ENCODE peak calls at places on chromosomes 6 and 20, in seven cellular contexts. F is cardiac muscle cell; Y is fibroblast of lung; Z is left ventricle myocardium inferior; X is adrenal gland; W is colonic mucosa; R is effector memory CD4-positive, alpha-beta T cell. U is an unnamed sample.

GRCh38 chr20:58349586-58349985 is 39.4 kb upstream of the VAPB start:
- DNase-seq in F (peak), Y (peak), Z (no peak), X (no peak), W (no peak), R (no peak), U (peak)

GRCh38 chr6:10529231-10529801 is 8.2 kb downstream of the GCNT2 start:
- DNase-seq in F (no peak), Y (peak), Z (no peak), X (no peak), W (no peak), R (no peak), U (no peak)

GRCh38 chr6:97412511-97412910 is 129.5 kb upstream of the MMS22L start:
- DNase-seq in F (no peak), Y (no peak), Z (no peak), X (no peak), W (no peak), R (no peak), U (no peak)

GRCh38 chr20:44001667-44002596 is 87.3 kb downstream of the TOX2 start:
- DNase-seq in F (no peak), Y (no peak), Z (no peak), X (peak), W (peak), R (no peak), U (no peak)

GRCh38 chr6:111712398-111712797 is 106.7 kb upstream of the TRAF3IP2 start:
- DNase-seq in F (peak), Y (peak), Z (no peak), X (no peak), W (no peak), R (no peak), U (no peak)

GRCh38 chr6:150314230-150315188 is 54.3 kb upstream of the IYD start:
- DNase-seq in F (no peak), Y (no peak), Z (no peak), X (no peak), W (no peak), R (no peak), U (no peak)

GRCh38 chr20:25049261-25050060 is 8.5 kb downstream of the ACSS1 start:
- DNase-seq in F (no peak), Y (no peak), Z (no peak), X (no peak), W (no peak), R (no peak), U (no peak)

GRCh38 chr6:78347191-78347916 is 520.0 kb upstream of the IRAK1BP1 start:
- DNase-seq in F (no peak), Y (peak), Z (no peak), X (peak), W (no peak), R (no peak), U (no peak)

GRCh38 chr6:127342946-127343752 is at the start of gene ECHDC1:
- DNase-seq in F (peak), Y (peak), Z (peak), X (peak), W (peak), R (peak), U (peak)

GRCh38 chr6:1971612-1972011 is 273.8 kb downstream of the GMDS start:
- DNase-seq in F (no peak), Y (no peak), Z (no peak), X (no peak), W (no peak), R (no peak), U (no peak)

GRCh38 chr6:125984311-125984710 is 2.0 kb upstream of the TRMT11 start:
- DNase-seq in F (peak), Y (peak), Z (no peak), X (no peak), W (no peak), R (no peak), U (no peak)

GRCh38 chr6:107599043-107599442 is 109.1 kb downstream of the SOBP start:
- DNase-seq in F (no peak), Y (no peak), Z (no peak), X (no peak), W (no peak), R (no peak), U (no peak)

GRCh38 chr20:13274311-13274965 is 53.4 kb downstream of the ISM1 start:
- DNase-seq in F (no peak), Y (no peak), Z (no peak), X (no peak), W (no peak), R (no peak), U (no peak)

GRCh38 chr20:48716086-48716485 is 111.7 kb downstream of the PREX1 start:
- DNase-seq in F (no peak), Y (no peak), Z (no peak), X (no peak), W (no peak), R (peak), U (no peak)

GRCh38 chr6:67748521-67748920 is 886.6 kb upstream of the ADGRB3 start:
- DNase-seq in F (no peak), Y (no peak), Z (no peak), X (no peak), W (no peak), R (no peak), U (no peak)

GRCh38 chr6:142872376-142872775 is 72.6 kb downstream of the HIVEP2 start:
- DNase-seq in F (peak), Y (peak), Z (no peak), X (no peak), W (peak), R (no peak), U (no peak)

GRCh38 chr20:36384022-36384619 is 78.0 kb downstream of the DLGAP4 start:
- DNase-seq in F (peak), Y (peak), Z (no peak), X (no peak), W (peak), R (no peak), U (peak)

GRCh38 chr6:35195120-35195780 is 18.5 kb upstream of the SCUBE3 start:
- DNase-seq in F (no peak), Y (no peak), Z (no peak), X (no peak), W (no peak), R (no peak), U (no peak)

GRCh38 chr6:33013608-33014007 is 4.2 kb upstream of the HLA-DOA start:
- DNase-seq in F (no peak), Y (no peak), Z (no peak), X (no peak), W (no peak), R (no peak), U (no peak)

DNA sequence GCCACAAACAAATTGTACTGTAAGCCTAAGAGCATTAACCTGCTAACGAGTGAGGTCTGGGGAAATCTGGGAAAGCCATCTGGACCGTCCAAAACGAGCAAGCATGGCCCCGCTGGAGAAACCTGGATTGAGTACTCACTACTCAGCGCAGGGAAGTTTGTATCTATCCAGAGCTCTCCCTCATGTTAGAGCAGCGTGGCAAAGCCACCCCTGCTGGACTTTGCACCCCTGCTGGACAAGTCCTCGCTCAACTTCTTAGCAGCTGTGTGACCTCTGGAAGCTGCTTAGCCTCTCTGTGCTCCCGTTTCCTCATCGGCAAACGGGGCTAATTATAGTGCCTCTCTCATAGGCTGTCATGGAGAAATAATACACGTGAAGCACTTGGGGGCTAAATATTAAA is 37.4 kb downstream of the PSMG4 start:
- DNase-seq in F (no peak), Y (no peak), Z (no peak), X (no peak), W (no peak), R (no peak), U (no peak)
- H3K27ac ChIP-seq in F (no peak), Y (no peak), Z (no peak), X (no peak), W (no peak), R (no peak), U (no peak)

DNA sequence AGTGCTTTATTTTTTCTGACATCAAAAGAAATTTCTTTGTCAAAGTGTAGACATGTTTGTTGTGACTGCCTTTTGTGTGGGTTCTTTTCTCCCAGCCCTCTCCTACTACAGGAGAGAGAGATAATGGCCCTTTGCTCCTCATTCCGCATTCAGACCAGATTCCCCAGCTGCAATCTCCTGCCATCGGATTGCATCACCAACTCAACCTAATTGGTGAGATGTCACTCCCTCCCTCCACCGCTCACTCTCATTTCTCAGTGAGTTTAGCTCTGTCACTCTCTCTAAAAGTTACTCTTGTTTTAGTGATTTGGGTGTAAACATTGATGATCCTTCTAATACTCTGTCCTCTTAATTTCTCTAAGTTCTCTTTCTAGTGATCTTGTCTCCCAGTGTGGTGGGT is 22.7 kb downstream of the UTRN start:
- DNase-seq in F (peak), Y (no peak), Z (no peak), X (no peak), W (no peak), R (no peak), U (no peak)
- H3K27ac ChIP-seq in F (no peak), Y (no peak), Z (no peak), X (no peak), W (no peak), R (no peak), U (no peak)

GRCh38 chr20:1332749-1333300 is 3.9 kb upstream of the SDCBP2 start:
- DNase-seq in F (no peak), Y (no peak), Z (no peak), X (peak), W (peak), R (no peak), U (no peak)

GRCh38 chr20:1328680-1329330 is at the start of gene SDCBP2:
- DNase-seq in F (no peak), Y (no peak), Z (no peak), X (peak), W (peak), R (no peak), U (no peak)

GRCh38 chr20:1331801-1332453 is 3.0 kb upstream of the SDCBP2 start:
- DNase-seq in F (no peak), Y (no peak), Z (no peak), X (peak), W (peak), R (no peak), U (peak)

GRCh38 chr20:1330075-1330830 is 1.3 kb upstream of the SDCBP2 start:
- DNase-seq in F (peak), Y (no peak), Z (peak), X (peak), W (peak), R (peak), U (no peak)

GRCh38 chr20:1331101-1331500 is 2.2 kb upstream of the SDCBP2 start:
- DNase-seq in F (no peak), Y (no peak), Z (no peak), X (peak), W (peak), R (no peak), U (no peak)
- H3K27ac ChIP-seq in F (no peak), Y (no peak), Z (peak), X (peak), W (no peak), R (peak), U (peak)

GRCh38 chr6:28947067-28947765 is 23.4 kb upstream of the TRIM27 start:
- DNase-seq in F (no peak), Y (no peak), Z (no peak), X (no peak), W (no peak), R (no peak), U (no peak)
- H3K27ac ChIP-seq in F (no peak), Y (no peak), Z (no peak), X (no peak), W (peak), R (no peak), U (no peak)

GRCh38 chr6:158233214-158233795 is 65.2 kb downstream of the GTF2H5 start:
- DNase-seq in F (no peak), Y (no peak), Z (no peak), X (no peak), W (peak), R (no peak), U (no peak)
- H3K27ac ChIP-seq in F (no peak), Y (no peak), Z (peak), X (peak), W (peak), R (peak), U (no peak)

DNA sequence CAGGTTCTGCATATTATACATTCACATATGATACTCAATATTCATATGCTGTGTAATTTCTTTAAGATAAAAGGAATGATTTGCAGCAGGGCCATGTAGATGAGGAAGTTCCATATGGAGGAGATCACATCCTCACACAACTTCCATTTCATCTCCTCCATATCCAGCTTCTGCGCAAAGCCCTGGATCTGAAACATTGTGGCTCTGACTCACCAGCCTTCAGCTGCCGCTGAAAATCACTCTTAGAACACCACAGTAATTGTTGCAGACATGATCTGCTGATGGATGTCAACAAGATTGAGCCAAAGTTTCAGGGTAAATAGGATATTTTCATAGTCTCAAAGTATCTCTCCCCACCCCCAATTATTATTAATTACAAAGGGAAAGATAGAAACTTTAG is 57.6 kb downstream of the PXDC1 start:
- DNase-seq in F (peak), Y (peak), Z (no peak), X (no peak), W (no peak), R (no peak), U (no peak)
- H3K27ac ChIP-seq in F (no peak), Y (no peak), Z (no peak), X (no peak), W (no peak), R (no peak), U (no peak)

DNA sequence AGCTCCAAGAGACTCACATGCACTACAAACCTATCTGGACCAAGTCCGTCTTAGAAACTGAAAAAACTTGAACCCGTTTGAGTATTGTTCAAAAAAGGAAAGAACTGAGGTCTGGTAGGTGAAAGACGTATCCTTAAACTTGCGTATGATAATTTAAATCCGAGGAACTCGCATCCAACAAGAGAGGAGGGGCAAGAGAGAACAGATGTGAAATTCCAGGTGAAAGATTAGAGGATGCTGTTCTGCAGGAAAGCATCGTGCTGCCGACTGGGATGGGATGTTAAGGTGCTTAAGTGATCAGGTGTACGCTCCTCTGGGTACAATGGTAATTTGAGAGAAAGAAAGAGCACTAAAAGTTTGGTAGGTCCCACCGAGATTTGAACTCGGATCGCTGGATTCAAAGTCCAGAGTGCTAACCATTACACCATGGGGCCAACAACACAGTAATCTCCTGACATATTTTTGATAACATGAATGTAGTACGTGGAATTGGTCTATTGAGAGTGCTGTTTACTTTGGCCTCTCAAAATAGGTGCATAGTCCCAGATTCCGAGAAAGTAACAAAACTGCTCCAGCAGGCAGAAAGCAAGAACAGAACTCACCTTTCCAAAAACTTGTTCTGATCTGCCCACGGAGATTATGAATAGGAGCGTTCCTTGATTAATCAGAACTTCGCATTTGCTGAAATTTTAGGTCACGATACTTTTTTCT is 53.5 kb upstream of the BTN3A2 start:
- DNase-seq in F (peak), Y (peak), Z (no peak), X (no peak), W (peak), R (peak), U (peak)
- H3K27ac ChIP-seq in F (no peak), Y (peak), Z (peak), X (peak), W (peak), R (peak), U (no peak)

GRCh38 chr6:137743493-137743892 is 123.6 kb upstream of the TNFAIP3 start:
- DNase-seq in F (no peak), Y (no peak), Z (no peak), X (no peak), W (no peak), R (no peak), U (peak)

GRCh38 chr6:137745321-137745720 is 121.7 kb upstream of the TNFAIP3 start:
- DNase-seq in F (no peak), Y (no peak), Z (no peak), X (no peak), W (no peak), R (no peak), U (no peak)

GRCh38 chr6:137749595-137750215 is 117.4 kb upstream of the TNFAIP3 start:
- DNase-seq in F (peak), Y (peak), Z (no peak), X (no peak), W (no peak), R (no peak), U (no peak)

GRCh38 chr6:137744877-137745276 is 122.2 kb upstream of the TNFAIP3 start:
- DNase-seq in F (no peak), Y (no peak), Z (no peak), X (no peak), W (no peak), R (no peak), U (no peak)

DNA sequence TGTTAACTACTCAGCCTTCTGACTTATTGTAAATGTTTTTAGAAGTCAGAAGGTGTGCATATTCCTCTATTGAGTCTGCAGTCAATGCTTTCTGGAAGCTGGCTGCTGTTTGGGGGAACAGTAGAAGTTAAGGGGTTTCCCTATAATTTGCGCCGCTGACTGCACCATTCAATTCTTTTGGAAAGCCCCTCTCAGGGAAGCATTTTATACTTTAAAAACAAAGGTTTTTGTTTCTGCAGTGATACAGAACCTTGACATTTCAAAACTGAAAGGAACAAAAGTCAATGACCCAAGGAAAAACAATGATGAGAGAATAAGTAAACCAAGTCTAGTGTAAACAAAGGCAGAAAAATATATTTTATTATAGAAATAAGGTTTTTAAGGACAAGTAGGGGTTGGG is 120.8 kb upstream of the TNFAIP3 start:
- DNase-seq in F (no peak), Y (no peak), Z (no peak), X (no peak), W (no peak), R (no peak), U (no peak)
- H3K27ac ChIP-seq in F (no peak), Y (no peak), Z (no peak), X (peak), W (no peak), R (no peak), U (no peak)